ENCODE peak calls at places on chromosomes 5 and 9, in eight cellular contexts. B, Z, I, O, N, W, J and A are unnamed samples.

GRCh38 chr5:59724482-59725392 is 168.8 kb downstream of the PDE4D start:
- DNase-seq in B (no peak), Z (peak), I (no peak), O (peak), N (peak), W (no peak), J (peak), A (peak)

GRCh38 chr9:79583957-79584654 is 12.3 kb downstream of the TLE4 start:
- DNase-seq in B (peak), Z (no peak), I (no peak), O (no peak), N (peak), W (peak), J (no peak), A (peak)

GRCh38 chr5:94618493-94619328 is at the start of the genes KIAA0825 and SLF1:
- DNase-seq in B (peak), Z (peak), I (peak), O (peak), N (peak), W (peak), J (peak), A (peak)

GRCh38 chr9:14198544-14199510 is 115.1 kb downstream of the NFIB start:
- DNase-seq in B (peak), Z (peak), I (no peak), O (no peak), N (peak), W (peak), J (no peak), A (no peak)

GRCh38 chr9:95025213-95026170 is 292.0 kb downstream of the FANCC start:
- DNase-seq in B (no peak), Z (peak), I (no peak), O (peak), N (peak), W (no peak), J (peak), A (no peak)

GRCh38 chr5:42970636-42971559 is 69.2 kb downstream of the ANXA2R start:
- DNase-seq in B (no peak), Z (no peak), I (no peak), O (no peak), N (no peak), W (no peak), J (peak), A (peak)

GRCh38 chr5:13470256-13470655 is 474.2 kb downstream of the DNAH5 start:
- DNase-seq in B (no peak), Z (peak), I (no peak), O (no peak), N (no peak), W (no peak), J (no peak), A (no peak)

GRCh38 chr5:38541174-38541724 is 15.2 kb downstream of the LIFR start:
- DNase-seq in B (no peak), Z (no peak), I (no peak), O (no peak), N (no peak), W (no peak), J (no peak), A (no peak)

GRCh38 chr9:108645520-108645919 is 210.3 kb downstream of the ACTL7B start:
- DNase-seq in B (no peak), Z (no peak), I (no peak), O (no peak), N (no peak), W (no peak), J (no peak), A (no peak)

GRCh38 chr9:27473135-27473534 is 51.0 kb upstream of the IFNK start:
- DNase-seq in B (peak), Z (no peak), I (no peak), O (no peak), N (peak), W (peak), J (no peak), A (peak)

GRCh38 chr9:86706391-86706790 is 240.9 kb downstream of the GAS1 start:
- DNase-seq in B (no peak), Z (no peak), I (no peak), O (no peak), N (no peak), W (no peak), J (no peak), A (no peak)

GRCh38 chr5:124665035-124665434 is 81.4 kb downstream of the ZNF608 start:
- DNase-seq in B (no peak), Z (no peak), I (no peak), O (no peak), N (no peak), W (no peak), J (no peak), A (no peak)

GRCh38 chr9:77753183-77753582 is 105.1 kb upstream of the GNA14 start:
- DNase-seq in B (no peak), Z (no peak), I (no peak), O (no peak), N (no peak), W (no peak), J (no peak), A (peak)

GRCh38 chr5:164475339-164475977 is 970.0 kb downstream of the MAT2B start:
- DNase-seq in B (no peak), Z (peak), I (no peak), O (no peak), N (no peak), W (no peak), J (peak), A (peak)

GRCh38 chr9:121772600-121773285 is 121.3 kb downstream of the DAB2IP start:
- DNase-seq in B (no peak), Z (no peak), I (no peak), O (no peak), N (no peak), W (no peak), J (no peak), A (no peak)

GRCh38 chr9:75088646-75089368 is 493 bp downstream of the OSTF1 start:
- DNase-seq in B (peak), Z (peak), I (peak), O (peak), N (peak), W (peak), J (peak), A (peak)

GRCh38 chr5:153352685-153353219 is 137.7 kb upstream of the GRIA1 start:
- DNase-seq in B (no peak), Z (no peak), I (peak), O (no peak), N (no peak), W (no peak), J (no peak), A (no peak)

GRCh38 chr9:114186091-114186792 is 30.9 kb downstream of the COL27A1 start:
- DNase-seq in B (no peak), Z (no peak), I (no peak), O (no peak), N (no peak), W (no peak), J (no peak), A (no peak)

GRCh38 chr5:72888595-72888994 is 67.2 kb upstream of the FCHO2 start:
- DNase-seq in B (no peak), Z (no peak), I (no peak), O (no peak), N (no peak), W (no peak), J (no peak), A (no peak)

GRCh38 chr5:161094411-161094810 is 242.4 kb upstream of the ATP10B start:
- DNase-seq in B (no peak), Z (no peak), I (no peak), O (no peak), N (no peak), W (no peak), J (no peak), A (no peak)

GRCh38 chr5:113331201-113331551 is 103.6 kb downstream of the TSSK1B start:
- DNase-seq in B (no peak), Z (no peak), I (no peak), O (peak), N (no peak), W (no peak), J (no peak), A (no peak)

GRCh38 chr5:56829137-56829536 is 13.8 kb downstream of the MAP3K1 start:
- DNase-seq in B (no peak), Z (no peak), I (no peak), O (no peak), N (peak), W (no peak), J (no peak), A (peak)

GRCh38 chr5:125703616-125704015 is 719.6 kb upstream of the GRAMD2B start:
- DNase-seq in B (no peak), Z (no peak), I (no peak), O (no peak), N (no peak), W (no peak), J (no peak), A (no peak)

GRCh38 chr5:42587056-42587723 is 164.0 kb downstream of the GHR start:
- DNase-seq in B (no peak), Z (no peak), I (no peak), O (no peak), N (no peak), W (no peak), J (no peak), A (no peak)

GRCh38 chr5:71910741-71911140 is 191.7 kb downstream of the CARTPT start:
- DNase-seq in B (no peak), Z (no peak), I (no peak), O (no peak), N (no peak), W (no peak), J (no peak), A (no peak)

GRCh38 chr9:88741335-88741734 is 206.4 kb downstream of the NXNL2 start:
- DNase-seq in B (no peak), Z (no peak), I (no peak), O (no peak), N (no peak), W (no peak), J (peak), A (peak)

GRCh38 chr9:95937131-95937530 is 61.6 kb downstream of the ERCC6L2 start:
- DNase-seq in B (no peak), Z (no peak), I (no peak), O (no peak), N (no peak), W (no peak), J (no peak), A (no peak)

GRCh38 chr9:90007516-90008430 is 403.0 kb downstream of the GADD45G start:
- DNase-seq in B (no peak), Z (no peak), I (no peak), O (peak), N (no peak), W (peak), J (no peak), A (no peak)

GRCh38 chr9:114611516-114612271 is 603 bp downstream of the TMEM268 start:
- DNase-seq in B (peak), Z (peak), I (no peak), O (peak), N (peak), W (no peak), J (peak), A (peak)

GRCh38 chr5:56479701-56480304 is 246.7 kb upstream of the ANKRD55 start:
- DNase-seq in B (no peak), Z (peak), I (peak), O (no peak), N (no peak), W (no peak), J (no peak), A (peak)

GRCh38 chr9:130030821-130031481 is 12.0 kb downstream of the FNBP1 start:
- DNase-seq in B (no peak), Z (no peak), I (no peak), O (no peak), N (no peak), W (no peak), J (no peak), A (no peak)

GRCh38 chr5:173592050-173592669 is 24.3 kb downstream of the BOD1 start:
- DNase-seq in B (no peak), Z (no peak), I (no peak), O (no peak), N (no peak), W (no peak), J (peak), A (peak)

GRCh38 chr5:132211787-132212186 is 15.9 kb downstream of the P4HA2 start:
- DNase-seq in B (no peak), Z (no peak), I (no peak), O (no peak), N (no peak), W (no peak), J (no peak), A (no peak)

GRCh38 chr9:127319366-127320121 is 55.0 kb downstream of the GARNL3 start:
- DNase-seq in B (no peak), Z (peak), I (peak), O (no peak), N (no peak), W (no peak), J (no peak), A (no peak)

GRCh38 chr9:121178676-121179372 is 22.8 kb downstream of the RAB14 start:
- DNase-seq in B (no peak), Z (no peak), I (no peak), O (no peak), N (no peak), W (no peak), J (no peak), A (no peak)

GRCh38 chr9:7780261-7780988 is 19.2 kb downstream of the DMAC1 start:
- DNase-seq in B (no peak), Z (no peak), I (no peak), O (no peak), N (no peak), W (no peak), J (no peak), A (no peak)

GRCh38 chr9:137218212-137218753 is 3.8 kb downstream of the RNF208 start:
- DNase-seq in B (no peak), Z (no peak), I (no peak), O (no peak), N (no peak), W (no peak), J (no peak), A (no peak)
- TF ChIP-seq POLR2A in B (no peak), Z (no peak), I (no peak), O (no peak), N (no peak), W (no peak), J (no peak), A (no peak)

DNA sequence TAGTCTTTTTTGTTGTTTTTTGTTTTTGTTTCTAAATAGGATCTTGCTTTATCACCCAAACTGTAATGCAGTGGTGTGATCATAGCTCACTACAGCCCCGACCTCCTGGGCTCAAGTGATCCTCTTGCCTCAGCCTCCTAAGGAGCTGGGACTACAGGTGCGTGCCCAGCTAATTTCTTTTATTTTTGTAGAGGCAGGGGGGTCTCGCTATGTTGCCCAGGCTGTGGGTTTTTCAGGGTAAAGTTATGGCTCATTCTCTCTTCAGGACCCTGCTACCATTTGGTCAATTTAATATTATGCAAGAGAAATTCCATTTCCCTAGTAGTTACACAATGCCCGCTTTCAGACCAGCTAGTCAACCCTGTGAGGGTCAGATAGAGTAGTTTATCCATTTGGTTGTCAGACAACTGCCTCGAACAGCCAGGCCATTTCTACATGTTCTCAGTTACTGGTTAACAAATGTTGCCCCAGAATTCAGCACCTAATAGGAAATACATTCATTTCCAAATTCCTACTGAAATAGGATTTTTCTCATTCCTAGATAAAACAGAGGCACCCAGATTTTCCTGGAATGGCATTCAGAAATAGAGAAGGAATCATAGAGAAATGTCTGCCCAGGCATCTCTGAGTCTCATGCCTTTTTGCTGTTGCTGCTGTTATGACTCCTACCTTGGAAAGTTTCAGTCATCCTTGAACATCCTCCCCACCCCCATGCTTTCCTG is 6.4 kb upstream of the GLIS3 start:
- DNase-seq in B (no peak), Z (peak), I (no peak), O (no peak), N (no peak), W (no peak), J (no peak), A (no peak)
- TF ChIP-seq POLR2A in B (no peak), Z (no peak), I (no peak), O (no peak), N (no peak), W (no peak), J (no peak), A (no peak)

GRCh38 chr5:74839228-74839627 is 27.0 kb downstream of the FAM169A start:
- DNase-seq in B (no peak), Z (no peak), I (no peak), O (no peak), N (no peak), W (no peak), J (no peak), A (no peak)

GRCh38 chr5:74833537-74834266 is 32.5 kb downstream of the FAM169A start:
- DNase-seq in B (no peak), Z (no peak), I (no peak), O (no peak), N (peak), W (no peak), J (no peak), A (no peak)

GRCh38 chr5:74837115-74837514 is 29.1 kb downstream of the FAM169A start:
- DNase-seq in B (no peak), Z (no peak), I (no peak), O (no peak), N (no peak), W (no peak), J (no peak), A (no peak)

GRCh38 chr5:74838262-74838661 is 27.9 kb downstream of the FAM169A start:
- DNase-seq in B (no peak), Z (no peak), I (no peak), O (no peak), N (no peak), W (no peak), J (no peak), A (no peak)
- TF ChIP-seq POLR2A in B (no peak), Z (no peak), I (no peak), O (no peak), N (no peak), W (no peak), J (no peak), A (no peak)

DNA sequence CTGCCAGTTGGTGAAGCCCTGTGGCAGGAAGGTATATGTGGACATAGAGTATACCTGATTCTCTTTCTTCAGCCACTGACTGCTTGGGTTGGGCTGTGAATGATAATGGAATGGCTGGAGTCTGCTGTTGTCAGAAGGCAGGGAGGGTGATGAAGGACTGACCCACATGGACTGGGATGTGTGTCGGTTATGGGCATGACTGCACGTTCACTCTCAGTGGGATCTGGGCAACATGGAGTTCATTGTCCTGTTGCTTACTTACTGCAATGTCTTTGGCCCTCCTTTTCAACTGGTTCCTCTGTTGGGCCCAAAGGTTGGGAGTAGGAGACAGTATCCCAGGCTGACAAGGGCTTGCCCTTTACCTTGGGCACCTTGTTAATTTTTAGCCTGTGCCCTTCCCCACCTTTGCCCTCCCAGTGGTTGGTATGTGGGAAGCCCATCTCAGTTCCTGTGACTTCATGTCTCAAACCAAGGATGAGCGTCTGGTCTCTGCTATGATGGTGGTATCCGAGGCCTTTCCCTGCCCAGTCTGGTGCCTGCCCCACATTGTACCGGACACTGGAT is 34.6 kb downstream of the FAXDC2 start:
- DNase-seq in B (no peak), Z (no peak), I (no peak), O (no peak), N (no peak), W (no peak), J (no peak), A (no peak)
- TF ChIP-seq POLR2A in B (no peak), Z (no peak), I (no peak), O (no peak), N (no peak), W (no peak), J (no peak), A (no peak)

DNA sequence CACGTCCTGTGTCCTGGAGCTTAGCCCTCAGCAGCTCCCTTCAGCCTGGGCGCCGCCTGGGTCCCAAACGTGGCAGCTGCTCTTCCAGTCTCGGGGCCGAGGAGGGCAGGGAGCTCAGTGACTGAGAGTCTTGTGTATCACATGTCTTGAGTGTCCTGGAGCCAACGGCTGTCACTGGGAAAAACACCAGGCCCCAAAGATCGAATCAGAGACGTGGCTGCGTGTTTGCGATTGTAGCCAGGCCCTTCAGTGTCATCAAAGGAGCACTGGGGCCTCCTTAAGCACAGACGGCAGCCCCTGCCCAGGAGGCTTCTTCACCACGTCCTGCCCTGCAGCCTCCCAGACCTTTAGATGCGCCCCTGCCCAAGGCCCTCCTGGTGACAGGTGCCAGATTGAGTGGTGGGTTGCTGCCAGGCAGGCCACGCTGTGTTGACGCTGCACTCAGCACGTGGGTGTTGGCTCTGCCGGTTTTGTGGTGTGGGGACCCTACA is 5.7 kb upstream of the EXOC3 start:
- DNase-seq in B (no peak), Z (no peak), I (no peak), O (no peak), N (peak), W (peak), J (no peak), A (no peak)
- TF ChIP-seq POLR2A in B (no peak), Z (no peak), I (peak), O (no peak), N (no peak), W (no peak), J (no peak), A (no peak)

GRCh38 chr9:72354704-72355103 is 10.3 kb downstream of the ZFAND5 start:
- DNase-seq in B (no peak), Z (no peak), I (no peak), O (no peak), N (no peak), W (no peak), J (peak), A (peak)
- TF ChIP-seq POLR2A in B (no peak), Z (no peak), I (no peak), O (no peak), N (peak), W (no peak), J (no peak), A (peak)